ENCODE peak calls at places on chromosomes 11 and 22, in nine cellular contexts. F is cardiac muscle cell; S is EL; T is GM23338; Z is NCI-H1105; U is NCI-H1436; H is activated CD4-positive, alpha-beta T cell treated with anti-CD3 and anti-CD28 coated beads, Interleukin-2, amount 10 ng/mL, durations not matched to agents 24 days and 14 days; D is astrocyte of the spinal cord; L is foreskin melanocyte. M is an unnamed sample.

GRCh38 chr11:56698795-56699194 is at the start of gene OR9G1:
- DNase-seq in F (no peak), T (no peak), L (no peak), D (no peak), Z (no peak), S (no peak), H (no peak), U (no peak), M (no peak)

GRCh38 chr11:44837650-44838049 is 110.9 kb downstream of the TSPAN18 start:
- DNase-seq in L (no peak), U (no peak), D (peak), Z (no peak), H (no peak), S (peak), T (no peak), F (no peak), M (peak)

GRCh38 chr11:63504933-63505586 is 824 bp upstream of the LGALS12 start:
- DNase-seq in L (no peak), H (no peak), D (no peak), U (no peak), Z (no peak), T (no peak), S (no peak), F (peak), M (no peak)

GRCh38 chr11:2127357-2127971 is 11.7 kb downstream of the IGF2 start:
- DNase-seq in U (no peak), D (no peak), H (no peak), F (no peak), L (no peak), Z (no peak), T (no peak), S (no peak), M (no peak)

GRCh38 chr11:36288442-36289225 is 590 bp downstream of the COMMD9 start:
- DNase-seq in S (no peak), D (no peak), U (no peak), H (no peak), L (no peak), T (no peak), Z (no peak), F (peak), M (peak)

GRCh38 chr11:1399386-1400167 is 9.8 kb downstream of the BRSK2 start:
- DNase-seq in Z (no peak), F (no peak), L (no peak), H (no peak), D (peak), T (no peak), U (no peak), S (no peak), M (no peak)

GRCh38 chr11:20110908-20111669 is 49.2 kb downstream of the DBX1 start:
- DNase-seq in Z (peak), D (peak), L (no peak), S (peak), U (peak), T (peak), H (peak), F (peak), M (peak)

GRCh38 chr22:24977370-24978230 is 25.1 kb downstream of the KIAA1671 start:
- DNase-seq in D (peak), T (no peak), H (no peak), U (no peak), F (peak), L (no peak), Z (no peak), S (no peak), M (no peak)

GRCh38 chr22:39308614-39309363 is 10.6 kb downstream of the RPL3 start:
- DNase-seq in H (no peak), Z (no peak), T (peak), D (peak), S (peak), U (no peak), L (peak), F (peak), M (peak)

GRCh38 chr22:35995772-35996171 is 32.9 kb downstream of the RBFOX2 start:
- DNase-seq in U (no peak), D (peak), T (no peak), F (peak), S (peak), L (peak), Z (no peak), H (no peak), M (peak)

GRCh38 chr11:60992842-60993409 is 21.4 kb downstream of the CD6 start:
- DNase-seq in S (no peak), F (peak), H (no peak), L (no peak), D (no peak), Z (no peak), U (no peak), T (no peak), M (no peak)

GRCh38 chr11:12862761-12863469 is 146.2 kb upstream of the RASSF10 start:
- DNase-seq in T (peak), U (no peak), S (peak), Z (peak), F (peak), D (peak), H (no peak), L (no peak), M (peak)

GRCh38 chr11:10770626-10771254 is 19.7 kb downstream of the CTR9 start:
- DNase-seq in D (peak), S (peak), H (peak), Z (peak), L (no peak), U (no peak), F (peak), T (peak), M (peak)

GRCh38 chr11:34345012-34345804 is 12.6 kb downstream of the ABTB2 start:
- DNase-seq in H (no peak), L (no peak), U (no peak), T (no peak), F (peak), Z (no peak), D (peak), S (peak), M (peak)

GRCh38 chr11:134541355-134541754 is 129.3 kb upstream of the B3GAT1 start:
- DNase-seq in Z (no peak), L (no peak), U (no peak), H (no peak), S (no peak), F (no peak), T (no peak), D (no peak), M (no peak)

GRCh38 chr11:73856001-73856663 is 20.5 kb downstream of the COA4 start:
- DNase-seq in D (no peak), S (no peak), H (no peak), Z (no peak), F (no peak), L (peak), T (no peak), U (peak), M (no peak)

GRCh38 chr22:36213596-36213995 is 12.0 kb upstream of the APOL4 start:
- DNase-seq in D (no peak), S (no peak), L (no peak), F (no peak), Z (no peak), H (no peak), T (no peak), U (no peak), M (no peak)

GRCh38 chr22:31086703-31087330 is 5.7 kb downstream of the SMTN start:
- DNase-seq in T (no peak), F (no peak), D (no peak), S (no peak), U (no peak), L (no peak), H (no peak), Z (no peak), M (no peak)

GRCh38 chr11:113001709-113002108 is 40.5 kb downstream of the NCAM1 start:
- DNase-seq in U (peak), S (no peak), D (no peak), T (no peak), L (no peak), F (no peak), H (no peak), Z (peak), M (no peak)

GRCh38 chr22:19510919-19511341 is 13.3 kb downstream of the CLDN5 start:
- DNase-seq in L (no peak), U (no peak), T (no peak), F (no peak), D (no peak), Z (no peak), S (no peak), H (no peak), M (no peak)

GRCh38 chr11:122601131-122602125 is 54.1 kb upstream of the UBASH3B start:
- DNase-seq in Z (no peak), L (no peak), H (no peak), S (peak), U (no peak), F (peak), D (peak), T (no peak), M (peak)

GRCh38 chr22:40247976-40248375 is 70.3 kb downstream of the TNRC6B start:
- DNase-seq in T (no peak), Z (no peak), D (no peak), S (no peak), U (no peak), F (no peak), H (peak), L (no peak), M (no peak)

GRCh38 chr22:28444659-28445058 is 235.0 kb downstream of the TTC28 start:
- DNase-seq in D (no peak), U (no peak), L (no peak), F (no peak), S (no peak), T (no peak), Z (no peak), H (no peak), M (no peak)